ENCODE peak calls at places on chromosomes 4 and X, in five cellular contexts. F is breast epithelium, S is A549, A is brain microvascular endothelial cell, R is endodermal cell. Y is an unnamed sample.

GRCh38 chr4:7944568-7945220 is 5.0 kb upstream of the AFAP1 start:
- DNase-seq in R (no peak), A (no peak), F (no peak), S (no peak), Y (no peak)

GRCh38 chrX:18619288-18619687 is 52.6 kb downstream of the RS1 start:
- DNase-seq in R (no peak), F (no peak), S (no peak), A (no peak), Y (no peak)

GRCh38 chr4:103499094-103499493 is 220.7 kb downstream of the TACR3 start:
- DNase-seq in R (no peak), A (no peak), S (no peak), F (no peak), Y (no peak)

GRCh38 chr4:10080874-10081606 is 35.6 kb downstream of the WDR1 start:
- DNase-seq in A (no peak), R (no peak), S (no peak), F (peak), Y (no peak)

GRCh38 chr4:111228874-111229273 is 606.0 kb upstream of the PITX2 start:
- DNase-seq in A (no peak), S (no peak), R (no peak), F (no peak), Y (no peak)

GRCh38 chrX:11386001-11386523 is 92.8 kb downstream of the AMELX start:
- DNase-seq in R (no peak), F (no peak), S (no peak), A (peak), Y (peak)

GRCh38 chr4:84418032-84418709 is 80.9 kb downstream of the NKX6-1 start:
- DNase-seq in F (no peak), S (no peak), A (no peak), R (no peak), Y (no peak)

GRCh38 chr4:159946983-159947645 is 844.2 kb downstream of the RAPGEF2 start:
- DNase-seq in S (peak), R (no peak), F (no peak), A (peak), Y (peak)

GRCh38 chr4:53589511-53589910 is 1.8 kb downstream of the LNX1 start:
- DNase-seq in A (no peak), S (no peak), R (no peak), F (no peak), Y (no peak)

GRCh38 chrX:85993539-85994197 is 53.7 kb downstream of the CHM start:
- DNase-seq in F (no peak), A (no peak), R (no peak), S (no peak), Y (no peak)

GRCh38 chrX:149275836-149276235 is 229.3 kb downstream of the IDS start:
- DNase-seq in F (no peak), A (no peak), S (no peak), R (no peak), Y (no peak)

DNA sequence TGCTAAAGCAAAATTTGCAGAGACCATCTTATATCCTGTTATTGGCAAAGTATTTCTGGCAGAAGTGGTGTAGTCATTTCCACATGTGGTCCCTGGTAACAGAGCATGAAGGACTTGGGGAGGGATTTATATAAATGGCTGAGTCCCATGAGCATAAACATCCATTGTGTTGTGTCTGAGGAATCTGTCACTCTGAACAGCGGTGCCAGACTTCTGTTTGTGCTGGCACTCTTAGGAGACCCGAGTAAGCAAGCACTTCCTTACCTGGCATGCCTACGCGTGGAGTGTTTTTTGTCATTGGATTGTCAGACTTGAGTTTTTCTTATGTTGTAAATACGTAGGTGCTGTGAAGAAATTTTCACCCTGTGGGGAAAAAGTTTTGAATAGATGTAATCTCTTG is 285.9 kb downstream of the ARHGAP10 start:
- DNase-seq in R (no peak), S (no peak), F (no peak), A (no peak), Y (no peak)
- H3K27ac ChIP-seq in R (no peak), S (no peak), F (peak), A (no peak), Y (no peak)

GRCh38 chr4:3719191-3719590 is 47.0 kb upstream of the ADRA2C start:
- DNase-seq in R (no peak), A (no peak), F (no peak), S (no peak), Y (no peak)
- TF ChIP-seq CTCF in R (no peak), A (no peak), F (no peak), S (no peak), Y (no peak)

GRCh38 chr4:151652841-151653547 is 107.8 kb downstream of the GATB start:
- DNase-seq in S (no peak), R (no peak), F (no peak), A (no peak), Y (no peak)
- H3K27ac ChIP-seq in S (no peak), R (no peak), F (no peak), A (no peak), Y (no peak)

DNA sequence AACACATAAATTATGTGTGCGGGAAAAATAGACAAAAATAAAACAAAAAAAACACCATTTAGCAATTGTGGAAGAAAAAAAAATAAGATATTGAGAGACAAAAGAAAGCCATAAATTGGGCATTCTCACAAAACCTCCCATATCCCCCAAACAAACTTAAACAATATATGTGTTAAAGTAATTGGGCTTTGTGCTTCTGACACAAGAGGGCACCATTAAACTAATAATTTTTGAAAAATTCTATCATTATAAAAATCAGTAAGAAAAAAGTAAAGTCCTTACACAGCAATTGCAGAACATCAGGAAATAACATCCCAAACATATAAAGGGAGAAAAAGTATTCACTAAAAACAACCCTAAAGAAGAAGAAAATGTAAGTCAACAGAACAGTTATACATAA is 880.7 kb downstream of the TECRL start:
- DNase-seq in S (no peak), A (no peak), R (no peak), F (no peak), Y (no peak)
- TF ChIP-seq CTCF in S (peak), A (no peak), R (peak), F (no peak), Y (peak)

GRCh38 chr4:2041234-2042130 is 17.6 kb upstream of the NAT8L start:
- DNase-seq in A (peak), S (peak), R (peak), F (no peak), Y (peak)
- H3K27ac ChIP-seq in A (no peak), S (peak), R (no peak), F (no peak), Y (peak)

DNA sequence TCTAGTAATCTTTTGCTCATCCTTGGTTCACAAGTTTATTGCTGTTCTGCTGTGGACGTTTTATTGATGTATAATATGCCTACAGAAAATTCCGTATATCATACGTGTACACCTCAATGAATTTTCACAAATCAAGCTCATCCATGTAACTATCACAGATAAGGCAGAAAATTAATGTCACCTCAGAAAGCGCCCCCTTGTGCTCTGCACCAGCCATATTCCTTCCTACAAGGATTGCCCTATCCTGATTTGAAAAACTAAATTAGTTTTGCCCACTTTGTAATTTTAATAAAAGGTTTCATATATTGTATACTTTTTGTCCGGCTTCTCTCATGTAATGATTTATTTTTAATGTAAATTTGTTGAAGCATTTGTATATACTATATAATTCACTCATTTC is 390.8 kb downstream of the ADGRL3 start:
- DNase-seq in S (no peak), R (peak), F (no peak), A (no peak), Y (no peak)
- TF ChIP-seq CTCF in S (no peak), R (peak), F (no peak), A (peak), Y (no peak)

GRCh38 chr4:173517781-173518371 is 12.2 kb downstream of the HAND2 start:
- DNase-seq in A (no peak), F (no peak), S (no peak), R (peak), Y (no peak)
- H3K27ac ChIP-seq in A (no peak), F (no peak), S (no peak), R (no peak), Y (no peak)

DNA sequence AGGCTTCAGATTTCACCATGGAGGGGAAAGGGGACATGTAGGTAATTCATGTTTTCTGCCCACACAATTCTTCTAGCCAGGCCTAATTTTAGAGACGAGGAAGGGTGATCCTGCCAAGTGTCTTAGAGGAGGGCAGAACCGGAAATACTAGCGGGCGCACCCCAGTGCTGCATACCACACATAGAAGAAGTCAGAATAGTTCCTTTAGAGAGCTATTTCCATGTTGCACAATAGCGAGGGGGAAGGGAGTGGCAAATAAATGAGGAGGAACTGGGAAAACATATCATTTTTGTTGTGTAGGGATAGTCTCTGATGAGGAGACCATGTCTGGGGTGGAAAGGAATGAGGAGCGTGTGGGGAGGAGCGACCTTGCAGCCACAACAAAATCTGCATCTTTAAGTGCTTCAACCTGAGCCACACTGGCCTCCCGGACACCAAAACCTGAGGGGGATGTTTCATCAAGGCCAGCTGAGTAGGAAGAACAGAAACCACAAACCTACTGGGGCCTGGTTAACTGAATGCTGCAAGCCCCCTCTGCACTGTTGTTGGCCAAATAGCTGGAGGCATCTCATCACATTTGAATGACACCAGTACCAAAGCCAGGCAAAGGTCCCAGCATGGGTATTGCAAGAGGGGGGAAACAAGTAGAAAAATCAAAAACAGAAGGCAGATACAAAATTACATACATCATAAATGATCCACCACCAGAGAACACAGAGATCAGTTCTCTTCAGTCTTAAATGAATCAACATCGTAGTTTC is 26.7 kb upstream of the C1QTNF7 start:
- DNase-seq in S (no peak), R (no peak), F (no peak), A (peak), Y (peak)
- TF ChIP-seq CTCF in S (no peak), R (no peak), F (no peak), A (no peak), Y (no peak)

DNA sequence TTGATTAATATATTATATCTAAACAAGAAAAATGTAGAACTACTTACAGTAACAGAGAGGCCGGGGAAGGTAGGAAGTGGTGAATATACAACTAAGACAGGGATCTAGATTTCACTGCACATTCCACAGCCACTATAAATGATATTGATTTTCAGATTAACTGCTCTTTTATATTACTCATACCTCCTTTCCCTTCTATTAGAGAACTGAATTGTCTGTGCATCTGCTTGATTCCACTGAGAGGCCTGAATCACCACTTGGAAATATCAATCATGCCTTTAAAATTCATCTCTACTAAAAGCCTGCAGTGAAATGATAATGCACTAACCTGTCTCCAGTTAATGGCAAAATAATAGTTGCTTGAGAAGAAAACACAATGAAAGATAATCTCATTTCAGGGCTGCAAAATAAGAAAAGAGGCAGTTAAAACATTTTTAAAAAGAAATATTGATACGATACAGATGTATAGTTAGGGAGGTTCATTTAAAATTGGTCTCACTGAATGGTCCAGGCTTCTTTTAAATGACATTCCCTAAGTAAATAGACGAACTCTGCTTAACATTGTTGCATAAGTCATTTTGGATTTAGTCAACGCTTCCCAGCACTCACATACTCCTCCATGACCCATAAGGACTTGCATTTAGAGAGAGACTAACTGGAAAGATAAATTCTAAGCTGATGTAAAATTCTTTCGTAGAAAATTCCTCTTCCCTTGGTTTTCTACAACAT is 3.8 kb downstream of the ANTXR2 start:
- DNase-seq in F (no peak), A (no peak), S (no peak), R (no peak), Y (no peak)
- H3K27ac ChIP-seq in F (no peak), A (peak), S (no peak), R (no peak), Y (no peak)